ENCODE peak calls at places on chromosomes 3 and 15, in nine cellular contexts. L is astrocyte, M is WTC11, F is mesothelial cell of epicardium, G is cardiac muscle cell, V is activated B cell treated with CpG ODN at 0.5 μM for 24 hours, O is brain microvascular endothelial cell, H is lower leg skin, K is AG10803. D is an unnamed sample.

GRCh38 chr15:40941528-40942336 is 11.5 kb upstream of the CHAC1 start:
- DNase-seq in K (peak; percentile 77), V (peak; percentile 78), L (peak; percentile 36), F (peak; percentile 82), H (peak; percentile 96), M (peak; percentile 89), O (no peak), G (peak; percentile 84), D (peak; percentile 86)

GRCh38 chr3:21750831-21751391 is at the start of gene ZNF385D:
- DNase-seq in G (peak; percentile 61), H (peak; percentile 91), K (peak; percentile 74), M (peak; percentile 85), L (peak; percentile 83), O (peak; percentile 44), F (peak; percentile 71), V (no peak), D (no peak)

GRCh38 chr15:78341057-78341763 is 1.1 kb downstream of the CRABP1 start:
- DNase-seq in H (no peak), K (no peak), L (no peak), G (no peak), F (no peak), O (no peak), M (peak; percentile 78), V (no peak), D (no peak)

GRCh38 chr15:78213425-78213750 is 21.0 kb downstream of the ACSBG1 start:
- DNase-seq in O (no peak), G (no peak), F (no peak), H (peak; percentile 88), K (no peak), L (no peak), M (no peak), V (no peak), D (no peak)

GRCh38 chr15:70308011-70308761 is 210.5 kb upstream of the TLE3 start:
- DNase-seq in F (no peak), L (no peak), M (no peak), H (no peak), K (no peak), O (no peak), G (no peak), V (peak; percentile 54), D (no peak)

GRCh38 chr3:120163816-120164215 is 69.6 kb upstream of the GSK3B start:
- DNase-seq in V (no peak), H (no peak), L (no peak), F (no peak), K (peak; percentile 58), M (no peak), G (no peak), O (no peak), D (no peak)

GRCh38 chr3:183265713-183266417 is 12.8 kb downstream of the B3GNT5 start:
- DNase-seq in L (peak; percentile 94), K (peak; percentile 44), H (no peak), V (no peak), O (peak; percentile 90), F (no peak), M (no peak), G (peak; percentile 66), D (no peak)

GRCh38 chr15:62277816-62278394 is 112.8 kb upstream of the C2CD4B start:
- DNase-seq in O (no peak), L (no peak), G (no peak), V (no peak), H (no peak), F (no peak), K (no peak), M (no peak), D (no peak)

GRCh38 chr15:92527197-92527596 is 128.4 kb downstream of the FAM174B start:
- DNase-seq in G (peak; percentile 22), K (peak; percentile 24), H (no peak), L (no peak), V (no peak), O (no peak), M (no peak), F (no peak), D (no peak)

GRCh38 chr15:74958320-74958907 is 1.8 kb upstream of the RPP25 start:
- DNase-seq in K (peak; percentile 60), V (peak; percentile 18), G (peak; percentile 43), F (no peak), M (peak; percentile 50), O (no peak), L (no peak), H (peak; percentile 95), D (no peak)

GRCh38 chr3:16329792-16330061 is 64.7 kb downstream of the OXNAD1 start:
- DNase-seq in L (no peak), H (no peak), M (no peak), G (no peak), K (no peak), V (no peak), F (no peak), O (no peak), D (no peak)

GRCh38 chr15:85411992-85412538 is 31.7 kb downstream of the AKAP13 start:
- DNase-seq in V (no peak), H (no peak), K (peak; percentile 39), M (no peak), L (peak; percentile 74), O (no peak), F (no peak), G (no peak), D (no peak)

GRCh38 chr3:25114532-25114931 is 313.5 kb upstream of the RARB start:
- DNase-seq in O (no peak), F (no peak), K (no peak), L (no peak), G (no peak), M (no peak), V (no peak), H (no peak), D (no peak)

GRCh38 chr3:79415351-79415750 is 352.4 kb downstream of the ROBO1 start:
- DNase-seq in L (peak; percentile 69), H (no peak), V (no peak), G (peak; percentile 2), F (no peak), M (no peak), K (peak; percentile 0), O (no peak), D (no peak)

GRCh38 chr15:58260911-58261267 is 122.7 kb downstream of the AQP9 start:
- DNase-seq in H (peak; percentile 88), K (peak; percentile 5), F (no peak), G (peak; percentile 11), O (no peak), L (peak; percentile 6), M (no peak), V (no peak), D (no peak)

GRCh38 chr3:23219117-23219516 is 16.0 kb downstream of the UBE2E2 start:
- DNase-seq in L (peak; percentile 59), F (no peak), M (no peak), H (no peak), O (no peak), V (no peak), K (peak; percentile 47), G (no peak), D (peak; percentile 16)

GRCh38 chr3:149554826-149555225 is 80.3 kb downstream of the TM4SF4 start:
- DNase-seq in K (peak; percentile 72), V (no peak), M (no peak), H (no peak), L (peak; percentile 89), O (no peak), G (peak; percentile 83), F (no peak), D (no peak)

GRCh38 chr15:32936283-32936918 is 218.6 kb downstream of the GREM1 start:
- DNase-seq in O (peak; percentile 50), V (no peak), F (no peak), M (no peak), H (no peak), G (peak; percentile 86), L (peak; percentile 17), K (peak; percentile 69), D (peak; percentile 3)
- TF ChIP-seq CTCF in O (peak; percentile 66), V (no peak), F (peak; percentile 45), M (no peak), H (no peak), G (peak; percentile 82), L (peak; percentile 49), K (peak; percentile 53), D (peak; percentile 63)

DNA sequence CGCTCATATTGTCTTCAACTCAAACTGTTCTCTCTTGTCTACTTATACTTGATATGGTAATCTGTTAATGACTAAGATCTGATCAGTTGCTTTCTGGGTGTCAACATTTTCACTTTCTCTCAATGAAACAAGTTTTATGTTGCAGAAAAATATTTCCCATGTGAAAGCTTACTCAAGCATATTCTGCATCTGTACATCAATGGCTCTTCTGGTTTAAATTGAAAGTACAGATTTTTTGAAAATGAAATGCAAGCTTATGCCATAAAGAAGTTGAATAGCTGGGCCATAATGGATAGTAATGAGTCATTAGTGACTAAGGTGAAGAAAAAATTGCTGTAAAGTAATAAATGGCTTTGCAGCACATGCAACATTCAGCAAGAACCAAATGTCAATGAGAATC is 140.7 kb downstream of the BCHE start:
- DNase-seq in L (no peak), V (no peak), K (no peak), G (no peak), H (no peak), F (no peak), O (no peak), M (no peak), D (peak; percentile 35)
- TF ChIP-seq CTCF in L (no peak), V (no peak), K (no peak), G (no peak), H (no peak), F (no peak), O (no peak), M (no peak), D (no peak)

DNA sequence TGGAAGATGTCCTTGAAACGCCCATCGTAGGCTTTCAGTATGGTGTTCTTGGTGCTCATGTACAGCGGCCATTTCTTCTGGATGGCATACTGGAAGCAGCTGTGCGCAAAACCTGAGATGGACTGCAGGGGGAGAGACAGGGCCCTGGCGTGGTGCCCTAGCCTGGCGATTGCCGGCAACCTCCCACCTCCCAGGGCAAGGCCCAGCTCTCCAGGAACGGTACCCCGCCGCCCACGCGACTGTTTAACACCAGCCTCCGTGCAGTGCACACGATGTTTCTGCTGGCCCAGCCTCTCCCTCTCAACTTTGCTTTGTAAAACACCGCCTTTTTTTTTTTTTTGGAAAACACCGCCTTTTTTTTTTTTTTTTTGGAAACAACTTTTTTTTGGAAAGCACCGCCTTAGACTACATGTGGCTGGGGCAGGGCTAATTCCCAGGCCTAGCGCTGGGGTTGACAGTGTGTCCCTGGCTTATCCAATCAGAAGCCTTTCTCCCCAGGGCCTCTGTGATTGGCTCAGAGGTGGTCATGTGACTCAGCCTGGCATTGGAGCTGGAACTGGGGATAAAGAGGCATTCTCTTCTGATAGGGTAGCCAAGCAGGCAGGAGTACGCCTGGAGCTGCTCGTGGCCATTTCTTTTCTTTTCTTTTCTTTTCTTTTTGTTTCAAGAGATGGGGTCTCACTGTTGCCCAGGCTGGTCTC is 14.7 kb downstream of the IDH2 start:
- DNase-seq in F (no peak), H (no peak), L (no peak), K (peak; percentile 24), G (peak; percentile 36), O (no peak), V (no peak), M (no peak), D (no peak)
- TF ChIP-seq CTCF in F (no peak), H (no peak), L (peak; percentile 16), K (peak; percentile 31), G (peak; percentile 28), O (peak; percentile 58), V (no peak), M (no peak), D (peak; percentile 35)

DNA sequence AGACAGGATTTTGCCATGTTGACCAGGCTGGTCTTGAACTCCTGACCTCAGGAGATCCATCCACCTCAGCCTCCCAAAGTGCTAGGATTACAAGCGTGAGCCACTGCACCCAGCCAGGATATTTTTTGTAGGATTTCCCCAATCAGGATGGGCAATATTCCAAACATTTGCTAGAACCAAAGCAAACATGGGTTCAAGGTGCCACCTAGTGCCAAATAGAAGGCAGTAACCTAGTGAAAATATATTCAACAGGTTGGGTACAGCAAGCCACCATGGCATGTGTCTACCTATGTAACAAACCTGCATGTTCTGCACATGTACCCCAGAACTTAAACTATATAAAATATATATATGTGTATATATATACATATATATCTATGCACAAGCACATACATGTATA is 185.9 kb upstream of the CADM2 start:
- DNase-seq in L (no peak), K (no peak), M (no peak), F (no peak), V (no peak), H (no peak), O (no peak), G (no peak), D (no peak)
- TF ChIP-seq CTCF in L (no peak), K (no peak), M (no peak), F (no peak), V (no peak), H (no peak), O (peak; percentile 4), G (no peak), D (no peak)

D was measured in GM06990.